ENCODE peak calls at places on chromosomes 11 and 22, in ten cellular contexts. B is epithelial cell of esophagus; T is kidney; I is activated CD4-positive, alpha-beta T cell treated with anti-CD3 and anti-CD28 coated beads, Interleukin-2, amount 50 U/mL, for 24 hours; H is DMS153; Z is stimulated activated CD4-positive, alpha-beta T cell treated with anti-CD3 and anti-CD28 coated beads, Interleukin-2, amount 100 ng/mL, for 48 hours; S is AG04450; K is EH; U is chondrocyte; Q is aorta. A is an unnamed sample.

GRCh38 chr11:68847395-68847794 is 5.7 kb upstream of the CPT1A start:
- DNase-seq in I (no peak), Z (no peak), S (no peak), U (peak; percentile 0), Q (no peak), H (no peak), T (no peak), B (no peak), K (no peak), A (no peak)

GRCh38 chr11:115334932-115335788 is 169.1 kb downstream of the CADM1 start:
- DNase-seq in Q (no peak), T (no peak), S (no peak), I (no peak), K (peak; percentile 36), H (no peak), B (peak; percentile 42), U (no peak), Z (no peak), A (peak; percentile 39)

GRCh38 chr22:50529416-50530279 is at the start of gene TYMP:
- DNase-seq in T (peak; percentile 97), Z (peak; percentile 69), B (peak; percentile 83), U (peak; percentile 94), S (no peak), H (no peak), K (peak; percentile 64), Q (peak; percentile 90), I (no peak), A (no peak)

GRCh38 chr11:79720115-79720514 is 279.3 kb upstream of the TENM4 start:
- DNase-seq in B (no peak), U (no peak), K (no peak), S (no peak), I (no peak), H (no peak), Q (no peak), T (no peak), Z (no peak), A (no peak)

GRCh38 chr22:24466831-24467249 is 28.3 kb upstream of the UPB1 start:
- DNase-seq in H (no peak), B (no peak), Q (peak; percentile 64), U (no peak), Z (no peak), I (no peak), T (no peak), K (peak; percentile 94), S (no peak), A (no peak)

GRCh38 chr11:111603633-111604130 is 1.4 kb downstream of the SIK2 start:
- DNase-seq in Z (no peak), T (no peak), I (no peak), U (no peak), K (peak; percentile 13), H (no peak), B (peak; percentile 5), Q (no peak), S (no peak), A (no peak)

GRCh38 chr11:1530686-1531256 is 41.3 kb downstream of the DUSP8 start:
- DNase-seq in Q (no peak), Z (no peak), U (no peak), I (no peak), H (no peak), K (no peak), S (no peak), T (no peak), B (peak; percentile 43), A (no peak)

GRCh38 chr11:8025123-8025522 is 38.0 kb downstream of the EIF3F start:
- DNase-seq in S (no peak), Z (no peak), H (no peak), T (no peak), I (no peak), B (no peak), U (no peak), K (peak; percentile 50), Q (no peak), A (no peak)

GRCh38 chr11:61671527-61671926 is 8.7 kb upstream of the DAGLA start:
- DNase-seq in S (no peak), H (no peak), K (peak; percentile 34), Z (no peak), B (peak; percentile 25), Q (no peak), U (no peak), T (no peak), I (no peak), A (no peak)

GRCh38 chr11:8766043-8766992 is 83.7 kb downstream of the RPL27A start:
- DNase-seq in H (no peak), B (peak; percentile 31), I (no peak), T (no peak), K (peak; percentile 93), Z (no peak), S (no peak), Q (no peak), U (no peak), A (no peak)

GRCh38 chr11:122248130-122248529 is 132.1 kb upstream of the BLID start:
- DNase-seq in Z (no peak), H (no peak), I (no peak), U (no peak), K (no peak), B (no peak), T (no peak), S (no peak), Q (no peak), A (peak; percentile 87)

GRCh38 chr11:13772223-13773046 is 104.0 kb downstream of the FAR1 start:
- DNase-seq in U (no peak), B (peak; percentile 87), Q (no peak), I (no peak), H (peak; percentile 76), Z (peak; percentile 5), T (no peak), S (peak; percentile 10), K (peak; percentile 61), A (peak; percentile 83)

GRCh38 chr11:79353706-79354105 is 87.1 kb downstream of the TENM4 start:
- DNase-seq in S (no peak), B (no peak), Q (no peak), Z (no peak), I (no peak), K (peak; percentile 1), H (no peak), T (no peak), U (no peak), A (no peak)

GRCh38 chr11:33553486-33553885 is 147.1 kb downstream of the C11orf91 start:
- DNase-seq in B (peak; percentile 63), Q (no peak), Z (no peak), H (no peak), U (no peak), I (no peak), T (no peak), K (peak; percentile 60), S (no peak), A (no peak)

GRCh38 chr11:123202155-123202714 is 7.2 kb upstream of the CLMP start:
- DNase-seq in I (no peak), K (peak; percentile 57), U (no peak), Z (no peak), T (no peak), S (no peak), H (no peak), Q (no peak), B (no peak), A (no peak)

GRCh38 chr11:134638796-134639540 is 226.9 kb upstream of the B3GAT1 start:
- DNase-seq in U (no peak), T (no peak), K (no peak), Z (no peak), H (no peak), S (no peak), B (no peak), Q (no peak), I (no peak), A (no peak)

GRCh38 chr11:121672630-121673487 is 220.1 kb upstream of the SORL1-AS1 start:
- DNase-seq in H (no peak), Q (peak; percentile 70), B (peak; percentile 17), K (peak; percentile 41), S (no peak), Z (no peak), U (no peak), I (no peak), T (no peak), A (no peak)

GRCh38 chr22:32880906-32881596 is 79.5 kb downstream of the TIMP3 start:
- DNase-seq in H (no peak), Z (no peak), S (peak; percentile 30), K (peak; percentile 53), T (peak; percentile 95), I (no peak), B (peak; percentile 34), Q (peak; percentile 62), U (no peak), A (no peak)

GRCh38 chr22:39297490-39298193 is 21.8 kb downstream of the RPL3 start:
- DNase-seq in Z (no peak), K (peak; percentile 62), Q (peak; percentile 51), B (no peak), U (no peak), I (no peak), T (no peak), H (peak; percentile 87), S (no peak), A (peak; percentile 49)

GRCh38 chr11:126992065-126992803 is 8.3 kb downstream of the KIRREL3 start:
- DNase-seq in T (no peak), I (no peak), U (no peak), K (peak; percentile 100), H (no peak), B (peak; percentile 46), Q (no peak), S (peak; percentile 90), Z (no peak), A (no peak)

GRCh38 chr11:132943737-132944556 is 588.4 kb downstream of the OPCML start:
- DNase-seq in B (no peak), K (peak; percentile 33), T (peak; percentile 72), S (no peak), Q (no peak), U (no peak), H (peak; percentile 17), Z (no peak), I (no peak), A (peak; percentile 54)

GRCh38 chr22:36362819-36363377 is 24.9 kb downstream of the MYH9 start:
- DNase-seq in S (no peak), Z (no peak), I (no peak), K (peak; percentile 73), U (no peak), B (peak; percentile 74), Q (no peak), H (no peak), T (peak; percentile 53), A (no peak)

GRCh38 chr11:26730711-26731460 is 9.0 kb upstream of the SLC5A12 start:
- DNase-seq in T (no peak), Q (no peak), Z (no peak), H (no peak), S (no peak), U (no peak), B (peak; percentile 3), I (no peak), K (peak; percentile 16), A (no peak)

GRCh38 chr11:71120346-71120963 is 131.9 kb downstream of the SHANK2 start:
- DNase-seq in Q (no peak), T (peak; percentile 71), U (no peak), K (peak; percentile 6), H (peak; percentile 18), S (no peak), I (no peak), Z (no peak), B (peak; percentile 71), A (peak; percentile 52)

GRCh38 chr11:65817815-65818680 is 15.7 kb upstream of the SNX32 start:
- DNase-seq in Z (peak; percentile 99), S (peak; percentile 55), H (peak; percentile 62), I (peak; percentile 90), T (peak; percentile 97), K (peak; percentile 82), Q (peak; percentile 96), B (peak; percentile 82), U (no peak), A (peak; percentile 90)

GRCh38 chr22:22139364-22139763 is 105.2 kb upstream of the VPREB1 start:
- DNase-seq in T (no peak), S (no peak), I (no peak), K (no peak), H (no peak), Z (no peak), U (no peak), B (no peak), Q (no peak), A (no peak)

GRCh38 chr11:74418509-74418895 is 20.3 kb upstream of the PGM2L1 start:
- DNase-seq in H (peak; percentile 85), U (no peak), K (peak; percentile 86), Z (no peak), I (no peak), S (no peak), Q (no peak), T (no peak), B (peak; percentile 82), A (peak; percentile 32)

GRCh38 chr11:71084306-71085012 is 167.9 kb downstream of the SHANK2 start:
- DNase-seq in Q (no peak), K (no peak), I (no peak), B (no peak), Z (no peak), H (no peak), S (no peak), U (peak; percentile 59), T (no peak), A (no peak)

A was measured in NCI-H345.